ENCODE peak calls at places on chromosomes 2 and 18, in four cellular contexts. Q is GM23338, P is HCT116, R is neural progenitor cell. V is an unnamed sample.

GRCh38 chr2:23434721-23435121 is 49.7 kb downstream of the KLHL29 start:
- DNase-seq in Q (no peak), R (no peak), P (no peak), V (peak; percentile 12)

GRCh38 chr2:178865121-178865520 is 57.9 kb upstream of the TTN start:
- DNase-seq in P (no peak), Q (no peak), R (no peak), V (peak; percentile 71)

GRCh38 chr18:3451989-3452749 is 2.2 kb downstream of the TGIF1 start:
- DNase-seq in R (peak; percentile 71), Q (peak; percentile 54), P (no peak), V (peak; percentile 67)

GRCh38 chr2:38184964-38185603 is 109.1 kb upstream of the CYP1B1 start:
- DNase-seq in Q (no peak), P (no peak), R (no peak), V (peak; percentile 84)

GRCh38 chr2:227853204-227853629 is 18.2 kb upstream of the DAW1 start:
- DNase-seq in Q (no peak), R (no peak), P (no peak), V (peak; percentile 74)

GRCh38 chr18:34866739-34867138 is 156.6 kb downstream of the DTNA start:
- DNase-seq in P (no peak), R (peak; percentile 27), Q (peak; percentile 55), V (peak; percentile 61)

GRCh38 chr2:64602436-64602835 is 51.3 kb downstream of the SERTAD2 start:
- DNase-seq in R (no peak), P (no peak), Q (no peak), V (no peak)

GRCh38 chr2:236997086-236997485 is 88.6 kb upstream of the COPS8 start:
- DNase-seq in R (no peak), P (no peak), Q (no peak), V (no peak)

GRCh38 chr18:75809392-75809791 is 381.9 kb upstream of the SMIM21 start:
- DNase-seq in Q (no peak), R (no peak), P (no peak), V (no peak)

GRCh38 chr18:5891361-5892215 is 3.7 kb downstream of the TMEM200C start:
- DNase-seq in P (no peak), R (no peak), Q (peak; percentile 52), V (no peak)

GRCh38 chr2:212974692-212975091 is 176.7 kb downstream of the IKZF2 start:
- DNase-seq in P (no peak), Q (no peak), R (no peak), V (peak; percentile 87)

GRCh38 chr2:28231110-28231621 is 161.5 kb upstream of the FOSL2 start:
- DNase-seq in Q (no peak), P (no peak), R (no peak), V (peak; percentile 78)

GRCh38 chr2:29532451-29532850 is 388.9 kb downstream of the ALK start:
- DNase-seq in R (no peak), Q (no peak), P (no peak), V (no peak)

GRCh38 chr2:23624378-23624777 is 239.4 kb downstream of the KLHL29 start:
- DNase-seq in P (peak; percentile 13), R (peak; percentile 24), Q (peak; percentile 72), V (no peak)

GRCh38 chr18:22363867-22364463 is 53.8 kb downstream of the CTAGE1 start:
- DNase-seq in R (no peak), P (no peak), Q (no peak), V (no peak)

GRCh38 chr2:241673189-241673663 is 13.4 kb downstream of the DTYMK start:
- DNase-seq in R (no peak), Q (no peak), P (no peak), V (no peak)

GRCh38 chr2:241865957-241866858 is 3.3 kb upstream of the RTP5 start:
- DNase-seq in Q (peak; percentile 71), R (peak; percentile 85), P (no peak), V (peak; percentile 34)

GRCh38 chr2:197846789-197847188 is 42.4 kb downstream of the PLCL1 start:
- DNase-seq in Q (no peak), R (no peak), P (no peak), V (peak; percentile 37)

GRCh38 chr18:60684843-60685513 is 312.4 kb upstream of the MC4R start:
- DNase-seq in R (peak; percentile 20), Q (peak; percentile 44), P (peak; percentile 19), V (peak; percentile 34)

GRCh38 chr18:32803571-32803970 is 30.7 kb upstream of the KLHL14 start:
- DNase-seq in P (no peak), R (peak; percentile 74), Q (no peak), V (no peak)

GRCh38 chr2:191049728-191050639 is 36.0 kb upstream of the STAT1 start:
- DNase-seq in Q (no peak), R (peak; percentile 24), P (no peak), V (peak; percentile 89)

GRCh38 chr2:196592912-196593881 is 46.3 kb upstream of the CCDC150 start:
- DNase-seq in Q (peak; percentile 76), R (peak; percentile 88), P (no peak), V (peak; percentile 82)

GRCh38 chr2:127044977-127045654 is 61.8 kb downstream of the BIN1 start:
- DNase-seq in Q (no peak), P (no peak), R (no peak), V (peak; percentile 68)

GRCh38 chr2:237626813-237627451 is 455 bp upstream of the LRRFIP1 start:
- DNase-seq in Q (peak; percentile 74), P (no peak), R (peak; percentile 48), V (peak; percentile 27)

GRCh38 chr18:37332764-37333420 is 232.7 kb downstream of the CELF4 start:
- DNase-seq in R (peak; percentile 35), P (no peak), Q (no peak), V (no peak)

GRCh38 chr2:47048801-47049480 is 106.2 kb downstream of the STPG4 start:
- DNase-seq in Q (peak; percentile 57), P (no peak), R (peak; percentile 37), V (no peak)

GRCh38 chr2:105747997-105748396 is 3.3 kb downstream of the NCK2 start:
- DNase-seq in Q (no peak), R (no peak), P (no peak), V (peak; percentile 34)

GRCh38 chr2:151302286-151302878 is 12.9 kb upstream of the NMI start:
- DNase-seq in Q (no peak), R (no peak), P (no peak), V (peak; percentile 43)

GRCh38 chr18:10023853-10024638 is 110.2 kb downstream of the VAPA start:
- DNase-seq in Q (no peak), P (no peak), R (no peak), V (no peak)

GRCh38 chr2:190649035-190649797 is at the start of gene NAB1:
- DNase-seq in Q (peak; percentile 72), P (no peak), R (peak; percentile 81), V (peak; percentile 74)

GRCh38 chr2:78056976-78057375 is 534.8 kb upstream of the LRRTM4 start:
- DNase-seq in P (no peak), R (no peak), Q (no peak), V (no peak)
- TF ChIP-seq EZH2 in P (no peak), R (no peak), Q (no peak), V (no peak)

DNA sequence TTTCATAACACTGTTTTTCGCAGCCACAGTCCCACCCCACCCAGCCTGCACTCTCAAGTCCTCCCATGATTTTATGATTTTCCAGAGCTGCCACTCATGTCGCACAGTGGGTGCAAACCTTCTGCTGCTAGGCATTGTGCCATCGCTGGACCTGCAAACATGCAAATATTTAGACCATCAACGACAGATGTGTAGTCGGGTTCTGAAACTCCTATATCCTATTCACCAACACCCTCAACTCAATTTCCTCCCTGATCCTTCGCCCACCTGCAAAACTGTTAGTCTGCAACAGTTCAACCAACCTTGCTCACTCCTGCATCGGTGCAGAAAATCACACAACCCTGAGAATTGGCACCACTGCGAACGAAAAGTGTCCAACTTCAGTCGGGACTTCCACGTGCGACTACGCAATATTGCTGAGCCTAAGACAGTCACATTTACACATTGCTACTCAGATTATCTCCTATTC is 884 bp upstream of the ALS2 start:
- DNase-seq in P (no peak), Q (peak; percentile 25), R (peak; percentile 12), V (peak; percentile 57)
- TF ChIP-seq EZH2phosphoT487 in P (no peak), Q (no peak), R (no peak), V (no peak)

DNA sequence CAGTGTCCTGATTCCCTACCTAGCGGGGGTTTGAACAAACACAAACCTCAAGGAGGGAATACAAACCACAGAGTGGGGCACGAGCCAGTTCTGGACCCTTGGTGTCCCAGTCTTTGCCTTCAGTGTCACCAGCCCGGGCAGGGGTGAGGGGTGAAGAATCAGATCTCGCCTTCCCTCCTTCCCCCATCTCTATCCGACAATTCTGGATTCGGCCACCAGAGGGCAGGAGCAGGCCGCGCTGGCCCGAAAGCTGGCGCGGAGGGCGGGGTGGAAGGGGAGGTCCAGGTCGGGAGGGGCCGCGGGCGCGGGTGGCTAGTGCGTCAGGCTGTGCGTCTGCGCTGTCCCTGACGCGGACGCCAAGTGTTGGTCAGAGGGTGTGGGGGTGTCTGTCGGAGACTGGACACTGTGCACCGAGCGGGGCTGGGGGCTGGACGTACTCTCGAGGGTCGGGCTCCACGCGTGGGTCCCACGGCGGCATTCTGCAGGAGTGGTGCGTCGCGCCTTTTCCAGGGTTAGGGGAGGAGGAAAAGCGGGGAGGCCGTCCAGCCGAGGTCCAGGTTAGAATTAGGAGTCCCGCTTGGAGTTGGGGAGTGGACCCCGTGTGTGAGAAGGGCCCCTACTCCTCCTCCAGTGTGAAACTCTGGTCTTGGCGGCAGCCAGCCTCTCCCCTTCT is 2.9 kb upstream of the CRYBA2 start:
- DNase-seq in Q (peak; percentile 93), P (peak; percentile 67), R (peak; percentile 93), V (peak; percentile 96)
- TF ChIP-seq EZH2 in Q (peak; percentile 66), P (no peak), R (peak; percentile 79), V (no peak)

DNA sequence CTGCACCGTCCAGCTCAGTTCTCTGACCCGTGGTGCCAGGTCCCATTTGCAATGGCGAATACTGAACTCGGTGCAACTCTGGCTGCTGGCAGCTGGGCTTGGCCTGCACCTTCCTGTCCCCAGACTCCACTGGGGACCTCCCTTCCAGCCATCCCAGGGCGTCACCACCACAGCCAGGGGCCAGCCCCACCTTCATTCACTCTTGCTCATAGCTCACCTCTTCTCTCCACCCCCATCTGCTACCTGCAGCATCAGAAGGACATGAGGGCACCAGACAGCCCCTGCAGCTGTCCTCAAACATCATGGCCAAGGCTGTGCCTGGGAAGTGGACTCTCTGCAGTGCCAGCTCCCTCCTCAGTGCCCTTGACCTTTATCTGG is 16.2 kb upstream of the ALPI start:
- DNase-seq in P (no peak), Q (no peak), R (no peak), V (no peak)
- TF ChIP-seq EZH2phosphoT487 in P (no peak), Q (no peak), R (no peak), V (no peak)